ENCODE peak calls at places on chromosomes 3 and 15, in six cellular contexts. U is SK-N-SH, Q is GM12878, J is K562, C is HepG2, I is HCT116. N is an unnamed sample.

GRCh38 chr3:67292356-67293225 is 294.5 kb downstream of the KBTBD8 start:
- DNase-seq in U (no peak), Q (no peak), J (no peak), C (peak; percentile 88), I (no peak), N (no peak)

GRCh38 chr3:149487598-149488197 is 13.2 kb downstream of the TM4SF4 start:
- DNase-seq in U (no peak), Q (no peak), J (peak; percentile 36), C (no peak), I (peak; percentile 61), N (peak; percentile 81)

GRCh38 chr3:143644370-143645089 is 203.7 kb downstream of the SLC9A9 start:
- DNase-seq in U (peak; percentile 22), Q (peak; percentile 26), J (peak; percentile 18), C (peak; percentile 22), I (peak; percentile 47), N (peak; percentile 85)

GRCh38 chr3:44939581-44940036 is 36.4 kb downstream of the ZDHHC3 start:
- DNase-seq in U (no peak), Q (no peak), J (no peak), C (no peak), I (no peak), N (no peak)

GRCh38 chr3:120147072-120147871 is 53.0 kb upstream of the GSK3B start:
- DNase-seq in U (no peak), Q (no peak), J (no peak), C (peak; percentile 39), I (no peak), N (peak; percentile 65)

GRCh38 chr15:50881121-50882048 is 27.1 kb upstream of the AP4E1 start:
- DNase-seq in U (no peak), Q (peak; percentile 56), J (no peak), C (peak; percentile 5), I (no peak), N (no peak)

GRCh38 chr15:98580577-98580976 is 67.8 kb upstream of the IGF1R start:
- DNase-seq in U (no peak), Q (no peak), J (no peak), C (no peak), I (no peak), N (peak; percentile 58)

GRCh38 chr15:28178290-28178689 is 79.2 kb upstream of the OCA2 start:
- DNase-seq in U (no peak), Q (no peak), J (no peak), C (peak; percentile 4), I (no peak), N (no peak)

GRCh38 chr3:53139833-53140574 is 9.8 kb upstream of the RFT1 start:
- DNase-seq in U (no peak), Q (no peak), J (no peak), C (no peak), I (no peak), N (no peak)

GRCh38 chr3:2578560-2578959 is 479.9 kb downstream of the CNTN4 start:
- DNase-seq in U (no peak), Q (no peak), J (no peak), C (no peak), I (no peak), N (no peak)

GRCh38 chr3:43790060-43790459 is 99.3 kb downstream of the ABHD5 start:
- DNase-seq in U (no peak), Q (no peak), J (no peak), C (no peak), I (no peak), N (no peak)

GRCh38 chr3:9689757-9690156 is 13.9 kb upstream of the CPNE9 start:
- DNase-seq in U (no peak), Q (no peak), J (no peak), C (no peak), I (no peak), N (no peak)

GRCh38 chr3:138717348-138717747 is 108.8 kb downstream of the FAIM start:
- DNase-seq in U (no peak), Q (peak; percentile 37), J (no peak), C (no peak), I (no peak), N (no peak)

GRCh38 chr15:33735637-33736247 is 232.6 kb upstream of the CHRM5 start:
- DNase-seq in U (peak; percentile 51), Q (no peak), J (peak; percentile 29), C (peak; percentile 13), I (peak; percentile 26), N (peak; percentile 60)

GRCh38 chr15:50143255-50143860 is 24.3 kb upstream of the ATP8B4 start:
- DNase-seq in U (no peak), Q (no peak), J (no peak), C (no peak), I (no peak), N (no peak)

GRCh38 chr15:89057506-89058133 is 30.6 kb upstream of the ABHD2 start:
- DNase-seq in U (peak; percentile 88), Q (peak; percentile 15), J (peak; percentile 93), C (peak; percentile 62), I (peak; percentile 45), N (peak; percentile 86)
- TF ChIP-seq POLR2AphosphoS5 in U (no peak), Q (no peak), J (no peak), C (no peak), I (no peak), N (no peak)

GRCh38 chr3:13567684-13568514 is 19.0 kb downstream of the FBLN2 start:
- DNase-seq in U (no peak), Q (no peak), J (no peak), C (no peak), I (no peak), N (no peak)
- TF ChIP-seq REST in U (no peak), Q (no peak), J (no peak), C (no peak), I (no peak), N (no peak)

DNA sequence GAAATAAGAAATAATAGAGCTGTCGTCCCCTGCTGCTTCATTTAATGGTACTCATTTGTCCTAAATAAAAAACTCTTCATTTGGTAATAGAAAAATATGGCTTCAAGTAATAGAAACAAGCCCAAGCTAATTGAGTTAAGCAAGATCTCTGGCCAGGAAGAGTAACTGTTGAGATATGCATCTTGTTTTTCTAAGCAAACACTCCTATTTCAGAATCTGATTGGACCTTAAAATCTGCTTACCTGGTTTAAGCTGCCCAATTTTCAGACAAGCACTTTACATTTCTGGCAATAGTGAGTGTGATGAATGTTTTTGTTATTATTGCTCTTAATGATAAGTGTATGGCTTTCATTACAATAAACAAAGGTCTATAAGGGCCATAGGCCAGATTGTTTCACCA is 86.2 kb downstream of the CMSS1 start:
- DNase-seq in U (peak; percentile 38), Q (no peak), J (no peak), C (no peak), I (no peak), N (no peak)
- H3K79me2 ChIP-seq in U (peaks cover 10% of the 10 kb centered on the region), Q (no peaks in the 10 kb centered on the region), J (no peaks in the 10 kb centered on the region), C (peaks cover 5% of the 10 kb centered on the region), I (peaks cover 16% of the 10 kb centered on the region), N (peaks cover 2% of the 10 kb centered on the region)

DNA sequence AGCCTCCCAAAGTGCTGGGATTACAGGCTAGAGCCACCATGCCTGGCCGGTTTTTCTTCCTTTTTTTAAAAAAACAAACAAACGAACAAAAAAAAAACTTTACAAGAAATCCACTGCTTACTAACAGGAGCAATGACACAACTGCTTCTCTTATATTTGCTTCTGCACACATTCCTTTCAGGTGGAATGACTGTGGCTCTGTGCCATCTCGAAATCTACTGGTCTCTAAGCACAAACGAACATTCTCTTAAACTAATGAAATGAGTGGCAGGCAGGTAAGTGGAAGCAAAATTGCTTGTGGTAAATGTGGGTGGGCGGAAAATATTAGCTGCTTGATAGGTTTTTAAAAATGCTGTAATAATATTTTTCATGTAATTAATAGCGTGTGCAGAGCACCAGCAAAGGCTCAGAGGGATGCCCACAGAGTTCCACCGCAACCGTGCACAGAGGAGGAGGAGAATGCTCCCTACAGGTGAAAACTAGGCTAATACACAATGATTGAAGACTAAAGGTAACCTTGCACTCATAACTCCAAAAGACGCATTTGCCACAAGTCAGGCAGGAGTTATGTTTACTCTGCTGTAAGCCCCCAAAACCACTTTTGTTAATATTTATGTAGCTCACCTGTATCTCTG is 77.4 kb downstream of the LSAMP start:
- DNase-seq in U (no peak), Q (no peak), J (no peak), C (no peak), I (no peak), N (no peak)
- TF ChIP-seq POLR2AphosphoS5 in U (no peak), Q (no peak), J (no peak), C (no peak), I (no peak), N (no peak)

GRCh38 chr3:157128771-157129671 is 30.9 kb downstream of the CCNL1 start:
- DNase-seq in U (no peak), Q (no peak), J (no peak), C (peak; percentile 40), I (peak; percentile 22), N (peak; percentile 40)

GRCh38 chr3:157130881-157131251 is 29.1 kb downstream of the CCNL1 start:
- DNase-seq in U (no peak), Q (no peak), J (no peak), C (no peak), I (no peak), N (peak; percentile 53)

GRCh38 chr3:157129782-157130137 is 30.2 kb downstream of the CCNL1 start:
- DNase-seq in U (no peak), Q (no peak), J (no peak), C (no peak), I (peak; percentile 74), N (peak; percentile 46)

GRCh38 chr3:157131861-157132260 is 28.1 kb downstream of the CCNL1 start:
- DNase-seq in U (no peak), Q (no peak), J (no peak), C (no peak), I (no peak), N (no peak)

DNA sequence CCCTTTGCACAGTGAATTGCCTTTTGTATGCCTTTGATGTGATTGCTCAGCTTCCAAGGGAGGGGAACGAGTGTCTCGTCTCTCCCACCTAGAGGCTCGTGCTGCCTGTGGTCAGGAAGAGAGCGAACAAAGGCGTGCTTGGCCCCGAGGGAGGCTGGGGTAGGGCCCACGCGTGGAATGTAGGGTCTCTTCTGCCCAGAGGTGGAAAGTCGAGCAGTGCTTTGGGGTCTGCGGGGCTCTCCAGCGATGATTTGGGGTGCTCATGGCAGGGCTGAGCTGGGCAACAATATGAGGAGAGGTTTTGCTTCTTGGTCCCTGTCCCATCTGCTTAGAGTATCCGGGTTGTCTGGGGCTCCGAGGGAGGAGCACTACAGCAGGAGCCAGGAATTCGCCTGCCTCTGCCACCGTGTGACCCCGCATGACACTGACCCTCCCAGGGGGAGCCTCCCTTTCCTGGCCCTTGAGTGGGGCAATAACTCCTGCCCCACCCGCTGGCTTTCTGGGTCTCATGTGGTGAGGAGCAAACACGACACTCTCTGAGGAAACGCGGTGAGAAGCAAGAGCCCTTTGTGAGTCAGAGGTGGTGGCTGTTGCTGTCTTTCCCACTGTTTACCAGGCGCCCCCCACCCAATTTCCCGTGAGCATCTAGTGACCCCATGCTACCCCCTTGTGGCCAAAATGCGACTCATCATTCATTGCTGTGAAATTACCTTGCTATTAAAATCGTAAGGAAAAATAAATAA is 29.6 kb downstream of the CCNL1 start:
- DNase-seq in U (peak; percentile 77), Q (no peak), J (peak; percentile 73), C (peak; percentile 90), I (peak; percentile 80), N (peak; percentile 91)
- TF ChIP-seq REST in U (no peak), Q (no peak), J (no peak), C (no peak), I (no peak), N (no peak)

DNA sequence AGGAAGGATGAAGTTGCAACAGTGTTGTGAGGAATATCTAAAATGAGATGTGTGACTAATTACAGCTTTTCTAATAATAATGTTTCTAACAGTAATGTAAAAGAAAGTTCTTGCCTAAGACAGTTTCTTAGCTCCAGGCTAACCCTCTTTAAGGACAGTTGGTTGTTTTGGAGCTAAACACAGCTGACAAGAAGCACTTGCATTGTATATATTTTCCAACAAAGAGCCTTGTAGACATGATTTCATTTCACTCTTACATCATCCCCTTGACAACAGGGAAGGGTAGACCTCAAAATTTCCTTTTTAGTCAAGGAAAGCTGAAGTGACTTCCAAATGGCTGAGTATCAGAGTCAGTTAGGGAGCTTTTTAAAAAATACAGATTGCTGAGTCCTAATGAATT is 4.0 kb downstream of the ARID3B start:
- DNase-seq in U (no peak), Q (no peak), J (no peak), C (no peak), I (no peak), N (no peak)
- H3K79me2 ChIP-seq in U (peaks cover 12% of the 10 kb centered on the region), Q (peaks cover 93% of the 10 kb centered on the region), J (peaks cover 43% of the 10 kb centered on the region), C (peaks cover 12% of the 10 kb centered on the region), I (peaks cover 32% of the 10 kb centered on the region), N (peaks cover 94% of the 10 kb centered on the region)